ENCODE peak calls at places on chromosomes 4 and X, in four cellular contexts. One of them, this sample, is unnamed.

GRCh38 chrX:47579537-47579936 is 2.7 kb upstream of the TIMP1 start:
- DNase-seq in HepG2: no peak
- DNase-seq in K562: peak
- DNase-seq in GM12878: no peak
- DNase-seq in this sample: no peak

GRCh38 chr4:173990126-173990878 is 293.2 kb downstream of the FBXO8 start:
- DNase-seq in HepG2: peak
- DNase-seq in K562: peak
- DNase-seq in GM12878: no peak
- DNase-seq in this sample: no peak

GRCh38 chr4:53780736-53781400 is 189.6 kb upstream of the LNX1 start:
- DNase-seq in HepG2: no peak
- DNase-seq in GM12878: no peak
- DNase-seq in K562: no peak
- DNase-seq in this sample: no peak

GRCh38 chrX:24485323-24485722 is 20.2 kb downstream of the PDK3 start:
- DNase-seq in GM12878: no peak
- DNase-seq in HepG2: no peak
- DNase-seq in K562: no peak
- DNase-seq in this sample: no peak

GRCh38 chrX:11381464-11381863 is 88.3 kb downstream of the AMELX start:
- DNase-seq in K562: peak
- DNase-seq in GM12878: peak
- DNase-seq in HepG2: peak
- DNase-seq in this sample: no peak

GRCh38 chr4:184762100-184762499 is 28.2 kb upstream of the CENPU start:
- DNase-seq in GM12878: peak
- DNase-seq in K562: no peak
- DNase-seq in HepG2: no peak
- DNase-seq in this sample: no peak

GRCh38 chr4:125704726-125705125 is 390.0 kb downstream of the FAT4 start:
- DNase-seq in HepG2: no peak
- DNase-seq in K562: no peak
- DNase-seq in GM12878: no peak
- DNase-seq in this sample: no peak

GRCh38 chr4:136811496-136812077 is 720.7 kb downstream of the PCDH18 start:
- DNase-seq in K562: no peak
- DNase-seq in HepG2: no peak
- DNase-seq in GM12878: no peak
- DNase-seq in this sample: no peak

GRCh38 chr4:16875487-16875886 is 23.0 kb downstream of the LDB2 start:
- DNase-seq in K562: no peak
- DNase-seq in GM12878: no peak
- DNase-seq in HepG2: no peak
- DNase-seq in this sample: no peak

GRCh38 chrX:101397779-101398178 is 7.0 kb downstream of the RPL36A start:
- DNase-seq in HepG2: no peak
- DNase-seq in K562: peak
- DNase-seq in GM12878: no peak
- DNase-seq in this sample: no peak

GRCh38 chrX:39874202-39874816 is 223.4 kb downstream of the BCOR start:
- DNase-seq in K562: no peak
- DNase-seq in GM12878: peak
- DNase-seq in HepG2: no peak
- DNase-seq in this sample: no peak

GRCh38 chr4:186820371-186820990 is 96.8 kb upstream of the FAT1 start:
- DNase-seq in K562: peak
- DNase-seq in GM12878: no peak
- DNase-seq in HepG2: no peak
- DNase-seq in this sample: no peak

GRCh38 chrX:134371133-134371532 is 88.8 kb upstream of the HPRT1 start:
- DNase-seq in GM12878: no peak
- DNase-seq in HepG2: no peak
- DNase-seq in K562: peak
- DNase-seq in this sample: no peak

GRCh38 chr4:10074767-10075105 is 41.9 kb downstream of the WDR1 start:
- DNase-seq in GM12878: no peak
- DNase-seq in HepG2: no peak
- DNase-seq in K562: peak
- DNase-seq in this sample: no peak

GRCh38 chr4:145912391-145912790 is 26.2 kb downstream of the ZNF827 start:
- DNase-seq in HepG2: no peak
- DNase-seq in K562: no peak
- DNase-seq in GM12878: no peak
- DNase-seq in this sample: no peak

GRCh38 chrX:13994104-13994503 is 35.6 kb downstream of the GEMIN8 start:
- DNase-seq in HepG2: no peak
- DNase-seq in K562: no peak
- DNase-seq in GM12878: no peak
- DNase-seq in this sample: no peak

GRCh38 chrX:10350991-10351390 is 194.2 kb downstream of the CLCN4 start:
- DNase-seq in K562: no peak
- DNase-seq in GM12878: no peak
- DNase-seq in HepG2: no peak
- DNase-seq in this sample: no peak

GRCh38 chr4:54683616-54684346 is 26.0 kb downstream of the KIT start:
- DNase-seq in HepG2: peak
- DNase-seq in GM12878: no peak
- DNase-seq in K562: peak
- DNase-seq in this sample: no peak

GRCh38 chrX:137171626-137172025 is 137.8 kb upstream of the GPR101 start:
- DNase-seq in K562: no peak
- DNase-seq in HepG2: no peak
- DNase-seq in GM12878: no peak
- DNase-seq in this sample: no peak

GRCh38 chrX:85244411-85245210 is 820 bp downstream of the ZNF711 start:
- DNase-seq in K562: peak
- DNase-seq in HepG2: no peak
- DNase-seq in GM12878: no peak
- DNase-seq in this sample: no peak

DNA sequence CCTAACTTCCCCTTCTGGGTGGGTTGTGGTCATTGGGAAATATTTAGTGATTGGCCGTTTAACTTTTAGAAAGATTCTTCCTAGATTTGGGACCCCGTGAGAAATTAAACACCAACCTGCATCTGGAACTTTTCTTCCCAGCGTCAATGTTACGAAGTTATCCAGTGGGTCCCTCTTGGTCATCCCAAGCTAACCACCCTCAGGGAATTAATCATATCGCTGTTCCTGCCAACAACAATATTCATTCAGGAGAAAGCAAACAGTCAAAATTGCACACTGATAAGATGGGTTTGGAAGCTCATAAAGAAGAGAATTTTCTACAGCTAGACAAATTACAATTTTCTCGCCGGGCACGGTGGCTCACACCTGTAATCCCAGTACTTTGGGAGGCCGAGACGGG is 121.2 kb upstream of the STX18 start:
- DNase-seq in HepG2: no peak
- DNase-seq in GM12878: no peak
- DNase-seq in K562: no peak
- DNase-seq in this sample: no peak
- TF ChIP-seq HDAC2 in HepG2: no peak
- TF ChIP-seq HDAC2 in GM12878: no peak
- TF ChIP-seq HDAC2 in K562: no peak
- TF ChIP-seq HDAC2 in this sample: no peak

GRCh38 chr4:7157666-7158065 is 34.7 kb upstream of the SORCS2 start:
- DNase-seq in K562: no peak
- DNase-seq in HepG2: no peak
- DNase-seq in GM12878: no peak
- DNase-seq in this sample: no peak
- TF ChIP-seq CBX5 in K562: no peak
- TF ChIP-seq CBX5 in HepG2: no peak
- TF ChIP-seq CBX5 in GM12878: no peak
- TF ChIP-seq CBX5 in this sample: no peak

DNA sequence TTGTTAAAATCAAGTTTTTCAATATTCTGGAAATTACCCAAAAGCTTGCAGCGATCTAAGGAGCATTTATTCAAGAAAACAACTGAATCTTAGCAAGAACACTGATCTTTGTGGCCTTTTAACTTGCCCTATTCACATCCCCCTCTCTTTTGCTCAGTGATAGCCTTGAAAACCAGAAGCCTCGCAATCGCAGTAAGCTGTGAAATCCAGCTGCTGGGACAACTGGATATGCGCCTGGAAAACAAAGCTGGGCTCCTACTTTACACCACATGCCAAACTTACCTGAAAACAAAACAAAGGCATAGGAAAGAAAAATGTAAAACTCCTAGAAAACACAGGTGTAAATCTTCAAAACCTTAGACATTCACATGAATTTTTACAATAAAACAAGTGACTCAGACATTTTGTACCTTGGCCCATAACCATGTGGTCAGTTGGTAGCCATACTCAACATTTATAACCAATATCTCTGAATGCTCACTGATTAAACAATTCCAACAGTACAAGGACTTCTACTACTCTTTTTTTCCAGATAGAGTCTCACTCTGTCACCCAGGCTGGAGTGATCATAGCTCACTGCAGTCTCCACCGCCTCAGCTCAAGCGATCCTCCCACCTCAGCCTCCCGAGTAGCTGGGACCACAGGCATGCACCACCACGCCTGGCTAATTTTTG is 15.6 kb downstream of the SLC25A53 start:
- DNase-seq in GM12878: no peak
- DNase-seq in HepG2: no peak
- DNase-seq in K562: no peak
- DNase-seq in this sample: no peak
- TF ChIP-seq HDAC2 in GM12878: no peak
- TF ChIP-seq HDAC2 in HepG2: no peak
- TF ChIP-seq HDAC2 in K562: no peak
- TF ChIP-seq HDAC2 in this sample: no peak

GRCh38 chr4:102386966-102387365 is 41.7 kb upstream of the SLC39A8 start:
- DNase-seq in HepG2: no peak
- DNase-seq in K562: no peak
- DNase-seq in GM12878: no peak
- DNase-seq in this sample: no peak
- TF ChIP-seq CBX5 in HepG2: no peak
- TF ChIP-seq CBX5 in K562: no peak
- TF ChIP-seq CBX5 in GM12878: no peak
- TF ChIP-seq CBX5 in this sample: no peak